ENCODE peak calls at places on chromosomes 6 and 20, in four cellular contexts. J is SHP77, P is coronary artery, K is memory B cell. Y is an unnamed sample.

GRCh38 chr20:63968928-63969760 is 586 bp downstream of the ZNF512B start:
- DNase-seq in J (no peak), P (no peak), K (no peak), Y (peak)

GRCh38 chr6:42454428-42454791 is 2.7 kb upstream of the TRERF1 start:
- DNase-seq in J (no peak), P (no peak), K (no peak), Y (no peak)

GRCh38 chr6:53309059-53309896 is 39.5 kb downstream of the ELOVL5 start:
- DNase-seq in J (peak), P (no peak), K (no peak), Y (peak)

GRCh38 chr20:57650756-57651483 is 30.7 kb upstream of the ZBP1 start:
- DNase-seq in J (no peak), P (no peak), K (peak), Y (no peak)

GRCh38 chr6:163329991-163330390 is 84.5 kb upstream of the QKI start:
- DNase-seq in J (no peak), P (no peak), K (no peak), Y (no peak)

GRCh38 chr6:69337301-69337700 is 459.5 kb downstream of the LMBRD1 start:
- DNase-seq in J (no peak), P (no peak), K (no peak), Y (no peak)

GRCh38 chr6:150761771-150762170 is 103.7 kb upstream of the MTHFD1L start:
- DNase-seq in J (no peak), P (no peak), K (no peak), Y (no peak)

GRCh38 chr6:139135578-139136545 is 982 bp downstream of the HECA start:
- DNase-seq in J (no peak), P (no peak), K (peak), Y (peak)

GRCh38 chr6:1109134-1109533 is 202.8 kb upstream of the FOXQ1 start:
- DNase-seq in J (no peak), P (no peak), K (no peak), Y (no peak)

Y was measured in naive B cell.